ENCODE peak calls at places on chromosomes 1 and 21, in four cellular contexts. A, O, Q and H are unnamed samples.

GRCh38 chr1:57340361-57341192 is 83.3 kb downstream of the DAB1 start:
- DNase-seq in A (no peak), O (no peak), Q (no peak), H (no peak)

GRCh38 chr1:94675373-94675772 is 133.8 kb upstream of the F3 start:
- DNase-seq in A (no peak), O (peak), Q (no peak), H (no peak)

GRCh38 chr1:67441183-67441582 is 11.0 kb upstream of the SERBP1 start:
- DNase-seq in Q (peak), A (no peak), O (peak), H (no peak)

GRCh38 chr1:61173118-61173517 is 90.8 kb downstream of the NFIA start:
- DNase-seq in O (no peak), Q (no peak), A (no peak), H (no peak)

GRCh38 chr1:180555411-180555810 is 3.4 kb upstream of the OVAAL start:
- DNase-seq in Q (no peak), O (no peak), A (no peak), H (no peak)

GRCh38 chr1:239814306-239814881 is 277.3 kb upstream of the FMN2 start:
- DNase-seq in O (peak), Q (peak), A (peak), H (peak)

GRCh38 chr1:162294015-162294414 is 82.6 kb downstream of the SPATA46 start:
- DNase-seq in Q (no peak), A (no peak), O (no peak), H (no peak)

GRCh38 chr1:58891347-58891746 is 107.5 kb upstream of the JUN start:
- DNase-seq in A (no peak), O (no peak), Q (no peak), H (no peak)

GRCh38 chr1:3244539-3245315 is 175.7 kb downstream of the PRDM16 start:
- DNase-seq in Q (no peak), O (no peak), A (no peak), H (no peak)

GRCh38 chr1:102434421-102434820 is 437.7 kb upstream of the OLFM3 start:
- DNase-seq in Q (no peak), O (no peak), A (peak), H (no peak)

GRCh38 chr21:30434033-30434631 is 4.1 kb downstream of the KRTAP13-4 start:
- DNase-seq in Q (peak), A (no peak), O (no peak), H (peak)

GRCh38 chr1:44810101-44810761 is 1.9 kb downstream of the BTBD19 start:
- DNase-seq in A (no peak), O (no peak), Q (peak), H (no peak)

GRCh38 chr1:11700655-11701467 is 9.4 kb downstream of the DRAXIN start:
- DNase-seq in O (no peak), A (no peak), Q (no peak), H (no peak)

GRCh38 chr1:89978763-89979162 is 16.1 kb upstream of the ZNF326 start:
- DNase-seq in O (peak), Q (no peak), A (peak), H (peak)

GRCh38 chr1:159339517-159339916 is 37.4 kb downstream of the FCER1A start:
- DNase-seq in O (no peak), Q (no peak), A (peak), H (no peak)

GRCh38 chr1:195954848-195955247 is 653.4 kb downstream of the KCNT2 start:
- DNase-seq in O (no peak), Q (no peak), A (no peak), H (no peak)

GRCh38 chr21:34243562-34243961 is 120.2 kb upstream of the KCNE2 start:
- DNase-seq in O (peak), Q (peak), A (no peak), H (no peak)

GRCh38 chr1:214569357-214570004 is 18.1 kb upstream of the PTPN14 start:
- DNase-seq in Q (no peak), O (no peak), A (peak), H (peak)

GRCh38 chr21:29462475-29462874 is 163.8 kb downstream of the BACH1 start:
- DNase-seq in A (no peak), Q (no peak), O (no peak), H (no peak)

GRCh38 chr1:187338762-187339412 is 510.1 kb downstream of the PLA2G4A start:
- DNase-seq in A (no peak), Q (no peak), O (no peak), H (no peak)

GRCh38 chr1:53343831-53344668 is 16.2 kb upstream of the LRP8 start:
- DNase-seq in O (no peak), A (peak), Q (no peak), H (no peak)

DNA sequence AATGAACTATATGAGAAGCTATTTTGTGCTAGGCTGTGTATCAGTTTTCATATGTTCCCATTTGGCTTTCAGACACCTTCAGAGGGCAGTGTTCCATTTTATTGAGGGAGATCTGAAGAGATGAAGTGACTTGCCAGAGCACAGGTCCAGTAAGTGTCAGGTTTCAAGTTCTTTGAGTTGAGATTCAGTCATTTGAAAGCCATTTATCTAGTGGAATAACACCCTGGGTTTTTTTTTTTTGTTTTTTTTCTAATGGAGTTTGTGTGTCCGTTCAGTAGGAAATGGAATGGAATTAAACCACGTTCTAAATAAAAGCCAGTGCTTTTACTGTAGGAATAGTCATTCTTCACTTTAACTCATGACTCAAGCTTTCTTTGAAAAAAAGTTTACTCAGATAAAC is 652.9 kb upstream of the USP24 start:
- DNase-seq in O (peak), A (no peak), Q (no peak), H (no peak)
- TF ChIP-seq CTCF in O (peak), A (no peak), Q (no peak), H (no peak)

GRCh38 chr1:172719694-172720138 is 60.8 kb downstream of the FASLG start:
- DNase-seq in O (peak), Q (peak), A (peak), H (no peak)
- TF ChIP-seq CTCF in O (peak), Q (peak), A (peak), H (peak)

DNA sequence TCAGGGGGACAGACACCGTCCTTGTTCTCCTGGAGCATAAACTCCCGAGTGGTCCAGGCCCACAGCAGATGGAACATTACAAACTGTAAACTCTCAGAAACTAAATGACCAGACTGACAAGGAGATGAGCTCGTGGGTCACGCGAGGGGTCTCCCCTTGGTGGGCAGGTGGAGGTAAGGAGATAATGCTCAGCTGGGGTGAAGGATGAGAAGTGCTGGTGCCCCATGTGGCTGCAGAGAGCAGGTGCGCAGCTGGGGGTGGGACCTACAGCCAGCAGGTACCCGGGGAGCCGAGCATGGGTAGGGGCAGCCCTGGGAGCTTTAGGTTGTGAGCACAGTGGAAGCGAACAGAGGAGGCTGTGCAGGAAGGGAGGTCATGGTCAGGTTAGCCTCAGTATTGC is 40.1 kb downstream of the AJAP1 start:
- DNase-seq in A (no peak), Q (no peak), O (no peak), H (no peak)
- TF ChIP-seq CTCF in A (no peak), Q (no peak), O (no peak), H (peak)

GRCh38 chr1:245717611-245718010 is 562.8 kb downstream of the KIF26B start:
- DNase-seq in Q (no peak), A (no peak), O (no peak), H (no peak)

GRCh38 chr1:245715970-245716369 is 561.2 kb downstream of the KIF26B start:
- DNase-seq in O (peak), A (peak), Q (no peak), H (peak)

GRCh38 chr1:245715291-245715701 is 560.5 kb downstream of the KIF26B start:
- DNase-seq in A (no peak), Q (peak), O (no peak), H (no peak)

GRCh38 chr1:245718123-245718522 is 563.3 kb downstream of the KIF26B start:
- DNase-seq in A (no peak), Q (no peak), O (no peak), H (no peak)

GRCh38 chr1:245716561-245716960 is 561.8 kb downstream of the KIF26B start:
- DNase-seq in O (no peak), Q (no peak), A (no peak), H (no peak)
- TF ChIP-seq CTCF in O (no peak), Q (no peak), A (no peak), H (no peak)

DNA sequence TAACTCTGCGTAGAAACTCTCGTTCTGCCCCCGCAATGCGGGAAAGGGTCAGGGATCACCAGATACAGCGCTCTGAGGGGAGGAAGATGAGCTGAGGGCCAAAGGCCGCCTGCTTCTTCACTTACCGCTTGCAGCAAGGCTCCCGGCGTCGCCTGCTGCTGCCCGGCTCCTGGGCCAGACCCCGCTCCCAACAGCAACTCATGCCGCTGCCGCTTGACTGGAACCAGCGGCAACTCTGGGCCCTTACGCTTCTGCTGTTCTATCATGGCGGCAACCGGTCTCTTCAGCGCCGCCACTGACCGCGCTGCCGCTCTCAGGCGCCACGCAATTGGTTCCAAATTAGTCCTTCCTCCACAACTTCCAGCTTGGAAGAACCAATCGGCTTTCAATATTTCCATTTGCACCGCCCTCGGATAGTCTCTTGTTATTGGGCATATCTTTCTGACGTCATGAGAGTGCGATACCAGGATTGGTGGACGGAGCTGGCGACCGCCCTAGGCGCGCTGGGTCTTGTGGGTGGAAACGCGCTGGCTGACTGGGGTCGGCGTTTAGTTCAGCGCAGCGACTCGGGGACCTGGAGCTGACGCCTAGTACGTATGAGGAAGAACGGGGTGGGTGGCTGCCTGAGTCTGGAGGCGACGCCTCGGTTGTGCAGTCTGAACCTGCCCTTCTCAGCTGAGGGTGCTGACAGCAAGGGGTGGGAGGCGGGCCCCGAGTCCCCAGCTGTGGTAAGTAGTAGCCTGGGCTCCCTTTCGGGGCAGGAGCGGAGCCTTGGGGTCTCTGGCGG is at the start of the genes SNRNP40 and ZCCHC17:
- DNase-seq in O (peak), Q (peak), A (peak), H (peak)
- TF ChIP-seq CTCF in O (no peak), Q (no peak), A (peak), H (peak)

GRCh38 chr1:32741067-32741416 is 38.5 kb upstream of the SYNC start:
- DNase-seq in A (no peak), Q (no peak), O (no peak), H (no peak)

GRCh38 chr1:32742956-32743355 is 40.4 kb upstream of the SYNC start:
- DNase-seq in Q (peak), O (no peak), A (no peak), H (no peak)

GRCh38 chr1:32743380-32744062 is 41.0 kb upstream of the SYNC start:
- DNase-seq in Q (peak), A (no peak), O (no peak), H (no peak)

GRCh38 chr1:32742132-32742947 is 39.8 kb upstream of the SYNC start:
- DNase-seq in A (no peak), Q (peak), O (no peak), H (no peak)

GRCh38 chr1:32741417-32742131 is 39.0 kb upstream of the SYNC start:
- DNase-seq in Q (no peak), O (no peak), A (no peak), H (no peak)
- TF ChIP-seq CTCF in Q (no peak), O (peak), A (peak), H (peak)

GRCh38 chr1:201013031-201013485 is 10.5 kb downstream of the KIF21B start:
- DNase-seq in O (no peak), Q (peak), A (no peak), H (no peak)
- TF ChIP-seq CTCF in O (no peak), Q (no peak), A (no peak), H (no peak)

GRCh38 chr1:47411441-47411840 is 4.6 kb upstream of the FOXE3 start:
- DNase-seq in Q (no peak), O (no peak), A (no peak), H (no peak)
- TF ChIP-seq CTCF in Q (no peak), O (no peak), A (no peak), H (no peak)

GRCh38 chr1:154178856-154179811 is 12.8 kb downstream of the TPM3 start:
- DNase-seq in O (peak), Q (no peak), A (no peak), H (no peak)
- TF ChIP-seq CTCF in O (no peak), Q (no peak), A (no peak), H (no peak)